ENCODE peak calls at places on chromosomes 11 and 22, in four cellular contexts. I, O, H and R are unnamed samples.

GRCh38 chr11:441418-442274 is at the start of gene ANO9:
- DNase-seq in I (peak), O (peak), H (peak), R (peak)

GRCh38 chr11:73662445-73663157 is 16.2 kb downstream of the PLEKHB1 start:
- DNase-seq in I (no peak), O (no peak), H (no peak), R (no peak)

GRCh38 chr11:129077191-129077590 is 114.9 kb downstream of the ARHGAP32 start:
- DNase-seq in I (no peak), O (no peak), H (peak), R (no peak)

GRCh38 chr11:15471709-15472404 is 357.1 kb downstream of the INSC start:
- DNase-seq in I (no peak), O (no peak), H (peak), R (peak)

GRCh38 chr11:3835752-3836151 is 5.0 kb downstream of the RHOG start:
- DNase-seq in I (peak), O (no peak), H (no peak), R (no peak)

GRCh38 chr11:65551572-65552398 is 6.4 kb downstream of the LTBP3 start:
- DNase-seq in I (no peak), O (peak), H (peak), R (peak)

GRCh38 chr11:115060840-115061239 is 382.5 kb downstream of the NXPE2 start:
- DNase-seq in I (no peak), O (no peak), H (no peak), R (no peak)

GRCh38 chr22:30573594-30574094 is 821 bp downstream of the GAL3ST1 start:
- DNase-seq in I (no peak), O (no peak), H (no peak), R (peak)

GRCh38 chr11:44319552-44320288 is 9.8 kb upstream of the ALX4 start:
- DNase-seq in I (no peak), O (no peak), H (no peak), R (no peak)

GRCh38 chr11:15278129-15278528 is 163.4 kb downstream of the INSC start:
- DNase-seq in I (no peak), O (no peak), H (no peak), R (no peak)

GRCh38 chr11:75246673-75247350 is 6.2 kb downstream of the TPBGL start:
- DNase-seq in I (no peak), O (no peak), H (no peak), R (no peak)

GRCh38 chr11:124050770-124051169 is 9.6 kb upstream of the OR10G7 start:
- DNase-seq in I (no peak), O (no peak), H (no peak), R (no peak)

GRCh38 chr22:30994960-30995359 is 25.9 kb downstream of the TUG1 start:
- DNase-seq in I (no peak), O (no peak), H (no peak), R (no peak)